ENCODE peak calls at places on chromosomes 13 and 19, in five cellular contexts. One of them, this sample, is unnamed.

GRCh38 chr13:86946734-86947133 is 724.4 kb upstream of the SLITRK5 start:
- DNase-seq in AG04449: no peak
- DNase-seq in esophagus squamous epithelium: no peak
- DNase-seq in astrocyte: no peak
- DNase-seq in A549: no peak
- DNase-seq in this sample: no peak

GRCh38 chr19:35509018-35509652 is 4.3 kb downstream of the DMKN start:
- DNase-seq in AG04449: no peak
- DNase-seq in esophagus squamous epithelium: no peak
- DNase-seq in astrocyte: no peak
- DNase-seq in A549: peak; percentile 53
- DNase-seq in this sample: no peak

GRCh38 chr13:51560336-51560735 is 23.9 kb upstream of the WDFY2 start:
- DNase-seq in AG04449: no peak
- DNase-seq in esophagus squamous epithelium: no peak
- DNase-seq in astrocyte: no peak
- DNase-seq in A549: no peak
- DNase-seq in this sample: no peak

GRCh38 chr13:87975035-87975434 is 303.9 kb downstream of the SLITRK5 start:
- DNase-seq in AG04449: no peak
- DNase-seq in esophagus squamous epithelium: no peak
- DNase-seq in astrocyte: no peak
- DNase-seq in A549: no peak
- DNase-seq in this sample: no peak

GRCh38 chr19:45195764-45196163 is 17.2 kb downstream of the BLOC1S3 start:
- DNase-seq in AG04449: no peak
- DNase-seq in esophagus squamous epithelium: no peak
- DNase-seq in astrocyte: no peak
- DNase-seq in A549: no peak
- DNase-seq in this sample: no peak

GRCh38 chr19:4059931-4060620 is 6.6 kb downstream of the ZBTB7A start:
- DNase-seq in AG04449: no peak
- DNase-seq in esophagus squamous epithelium: no peak
- DNase-seq in astrocyte: no peak
- DNase-seq in A549: no peak
- DNase-seq in this sample: peak; percentile 63

GRCh38 chr19:2488942-2489731 is 13.2 kb downstream of the GADD45B start:
- DNase-seq in AG04449: no peak
- DNase-seq in esophagus squamous epithelium: no peak
- DNase-seq in astrocyte: no peak
- DNase-seq in A549: peak; percentile 53
- DNase-seq in this sample: peak; percentile 50

GRCh38 chr19:57262044-57262443 is 18.2 kb upstream of the ZNF460 start:
- DNase-seq in AG04449: no peak
- DNase-seq in esophagus squamous epithelium: no peak
- DNase-seq in astrocyte: no peak
- DNase-seq in A549: no peak
- DNase-seq in this sample: no peak

GRCh38 chr19:16659464-16659831 is 496 bp downstream of the SMIM7 start:
- DNase-seq in AG04449: no peak
- DNase-seq in esophagus squamous epithelium: no peak
- DNase-seq in astrocyte: no peak
- DNase-seq in A549: no peak
- DNase-seq in this sample: no peak

GRCh38 chr13:52906122-52906903 is 57.9 kb upstream of the PCDH8 start:
- DNase-seq in AG04449: no peak
- DNase-seq in esophagus squamous epithelium: no peak
- DNase-seq in astrocyte: no peak
- DNase-seq in A549: no peak
- DNase-seq in this sample: no peak

GRCh38 chr19:37855098-37855497 is 51.3 kb downstream of the WDR87 start:
- DNase-seq in AG04449: no peak
- DNase-seq in esophagus squamous epithelium: no peak
- DNase-seq in astrocyte: peak; percentile 47
- DNase-seq in A549: no peak
- DNase-seq in this sample: peak; percentile 25

GRCh38 chr19:15869109-15869555 is 28.7 kb downstream of the CYP4F2 start:
- DNase-seq in AG04449: no peak
- DNase-seq in esophagus squamous epithelium: no peak
- DNase-seq in astrocyte: no peak
- DNase-seq in A549: peak; percentile 56
- DNase-seq in this sample: peak; percentile 23

GRCh38 chr13:100398360-100398759 is 190.2 kb downstream of the GGACT start:
- DNase-seq in AG04449: no peak
- DNase-seq in esophagus squamous epithelium: no peak
- DNase-seq in astrocyte: no peak
- DNase-seq in A549: no peak
- DNase-seq in this sample: no peak

GRCh38 chr13:41456768-41457588 is at the start of gene RGCC:
- DNase-seq in AG04449: no peak
- DNase-seq in esophagus squamous epithelium: peak; percentile 24
- DNase-seq in astrocyte: peak; percentile 50
- DNase-seq in A549: peak; percentile 40
- DNase-seq in this sample: peak; percentile 67

GRCh38 chr19:46745521-46746280 is at the start of gene FKRP:
- DNase-seq in AG04449: no peak
- DNase-seq in esophagus squamous epithelium: no peak
- DNase-seq in astrocyte: no peak
- DNase-seq in A549: no peak
- DNase-seq in this sample: no peak

GRCh38 chr19:45913874-45914830 is at the start of gene NANOS2:
- DNase-seq in AG04449: no peak
- DNase-seq in esophagus squamous epithelium: no peak
- DNase-seq in astrocyte: no peak
- DNase-seq in A549: peak; percentile 64
- DNase-seq in this sample: peak; percentile 21

GRCh38 chr13:113162783-113163685 is 4.6 kb downstream of the PROZ start:
- DNase-seq in AG04449: no peak
- DNase-seq in esophagus squamous epithelium: no peak
- DNase-seq in astrocyte: no peak
- DNase-seq in A549: no peak
- DNase-seq in this sample: no peak

GRCh38 chr13:110698689-110699088 is 7.2 kb downstream of the CARS2 start:
- DNase-seq in AG04449: no peak
- DNase-seq in esophagus squamous epithelium: no peak
- DNase-seq in astrocyte: no peak
- DNase-seq in A549: no peak
- DNase-seq in this sample: no peak

GRCh38 chr13:91647361-91647970 is 249.0 kb downstream of the GPC5 start:
- DNase-seq in AG04449: no peak
- DNase-seq in esophagus squamous epithelium: no peak
- DNase-seq in astrocyte: peak; percentile 36
- DNase-seq in A549: peak; percentile 27
- DNase-seq in this sample: peak; percentile 59

GRCh38 chr13:30105381-30105780 is 202.0 kb downstream of the KATNAL1 start:
- DNase-seq in AG04449: no peak
- DNase-seq in esophagus squamous epithelium: no peak
- DNase-seq in astrocyte: no peak
- DNase-seq in A549: no peak
- DNase-seq in this sample: no peak

GRCh38 chr19:35904312-35905068 is 2.2 kb downstream of the HCST start:
- DNase-seq in AG04449: no peak
- DNase-seq in esophagus squamous epithelium: no peak
- DNase-seq in astrocyte: no peak
- DNase-seq in A549: no peak
- DNase-seq in this sample: no peak

GRCh38 chr13:36736119-36736726 is 62.4 kb downstream of the SERTM1 start:
- DNase-seq in AG04449: peak; percentile 14
- DNase-seq in esophagus squamous epithelium: no peak
- DNase-seq in astrocyte: peak; percentile 37
- DNase-seq in A549: peak; percentile 50
- DNase-seq in this sample: peak; percentile 81

GRCh38 chr13:31962661-31963345 is 68.8 kb upstream of the FRY start:
- DNase-seq in AG04449: no peak
- DNase-seq in esophagus squamous epithelium: no peak
- DNase-seq in astrocyte: peak; percentile 38
- DNase-seq in A549: no peak
- DNase-seq in this sample: peak; percentile 26

GRCh38 chr19:8571006-8571411 is 6.2 kb downstream of the MYO1F start:
- DNase-seq in AG04449: no peak
- DNase-seq in esophagus squamous epithelium: no peak
- DNase-seq in astrocyte: peak; percentile 31
- DNase-seq in A549: peak; percentile 69
- DNase-seq in this sample: peak; percentile 72

GRCh38 chr19:3725640-3726310 is 17.6 kb downstream of the TJP3 start:
- DNase-seq in AG04449: no peak
- DNase-seq in esophagus squamous epithelium: no peak
- DNase-seq in astrocyte: no peak
- DNase-seq in A549: no peak
- DNase-seq in this sample: no peak

GRCh38 chr13:47100214-47100853 is 203.5 kb upstream of the HTR2A start:
- DNase-seq in AG04449: no peak
- DNase-seq in esophagus squamous epithelium: no peak
- DNase-seq in astrocyte: no peak
- DNase-seq in A549: no peak
- DNase-seq in this sample: no peak

GRCh38 chr13:29487466-29488454 is 107.7 kb downstream of the SLC7A1 start:
- DNase-seq in AG04449: no peak
- DNase-seq in esophagus squamous epithelium: no peak
- DNase-seq in astrocyte: no peak
- DNase-seq in A549: no peak
- DNase-seq in this sample: no peak

GRCh38 chr19:45528149-45528743 is 21.0 kb downstream of the VASP start:
- DNase-seq in AG04449: no peak
- DNase-seq in esophagus squamous epithelium: no peak
- DNase-seq in astrocyte: peak; percentile 69
- DNase-seq in A549: peak; percentile 66
- DNase-seq in this sample: no peak

GRCh38 chr19:45161715-45162463 is 1.1 kb upstream of the NKPD1 start:
- DNase-seq in AG04449: no peak
- DNase-seq in esophagus squamous epithelium: no peak
- DNase-seq in astrocyte: no peak
- DNase-seq in A549: no peak
- DNase-seq in this sample: peak; percentile 32

GRCh38 chr19:19900124-19900523 is 622 bp upstream of the ZNF93 start:
- DNase-seq in AG04449: peak; percentile 16
- DNase-seq in esophagus squamous epithelium: no peak
- DNase-seq in astrocyte: peak; percentile 88
- DNase-seq in A549: no peak
- DNase-seq in this sample: peak; percentile 78

GRCh38 chr19:41792513-41793413 is 3.6 kb upstream of the CEACAM3 start:
- DNase-seq in AG04449: no peak
- DNase-seq in esophagus squamous epithelium: no peak
- DNase-seq in astrocyte: peak; percentile 60
- DNase-seq in A549: peak; percentile 81
- DNase-seq in this sample: peak; percentile 64

GRCh38 chr19:40528533-40529092 is 48.1 kb upstream of the SHKBP1 start:
- DNase-seq in AG04449: no peak
- DNase-seq in esophagus squamous epithelium: no peak
- DNase-seq in astrocyte: no peak
- DNase-seq in A549: no peak
- DNase-seq in this sample: no peak
- H3K4me3 ChIP-seq in AG04449: no peak overlapping the region
- H3K4me3 ChIP-seq in esophagus squamous epithelium: no peak overlapping the region
- H3K4me3 ChIP-seq in astrocyte: no peak overlapping the region
- H3K4me3 ChIP-seq in A549: no peak overlapping the region
- H3K4me3 ChIP-seq in this sample: no peak overlapping the region

GRCh38 chr19:23686622-23687423 is at the start of gene ZNF675:
- DNase-seq in AG04449: peak; percentile 47
- DNase-seq in esophagus squamous epithelium: peak; percentile 75
- DNase-seq in astrocyte: peak; percentile 86
- DNase-seq in A549: peak; percentile 97
- DNase-seq in this sample: peak; percentile 93
- TF ChIP-seq CTCF in AG04449: peak; percentile 5
- TF ChIP-seq CTCF in esophagus squamous epithelium: no peak
- TF ChIP-seq CTCF in astrocyte: no peak
- TF ChIP-seq CTCF in A549: no peak
- TF ChIP-seq CTCF in this sample: peak; percentile 15

DNA sequence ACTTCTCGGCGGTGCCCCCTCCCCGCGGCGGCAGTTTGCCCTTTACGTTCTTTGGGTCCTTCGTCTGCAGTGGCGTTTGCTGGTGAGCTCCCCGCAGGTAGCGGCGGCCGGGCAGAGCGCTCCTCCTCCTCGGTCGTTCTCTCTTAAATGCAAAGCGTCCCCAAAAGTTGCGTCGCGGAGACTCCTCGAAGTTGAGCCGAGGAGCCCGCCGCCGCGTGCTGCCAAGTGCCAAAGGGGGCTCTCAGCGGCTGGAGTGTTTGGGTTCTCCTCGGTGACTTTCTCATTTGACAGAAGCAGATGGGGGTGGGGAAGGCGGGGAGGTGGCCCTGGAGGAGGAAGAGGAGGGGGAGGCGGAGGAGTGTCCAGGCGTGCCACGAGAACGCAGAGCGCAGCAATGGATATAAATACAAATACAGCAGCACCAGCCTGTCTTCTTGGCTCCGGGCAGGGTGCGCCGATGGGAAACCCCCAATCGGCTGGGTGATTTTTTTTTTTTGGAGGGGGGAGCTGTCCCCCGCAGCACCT is at the start of gene SOX21:
- DNase-seq in AG04449: no peak
- DNase-seq in esophagus squamous epithelium: no peak
- DNase-seq in astrocyte: no peak
- DNase-seq in A549: peak; percentile 48
- DNase-seq in this sample: no peak
- H3K4me3 ChIP-seq in AG04449: no peak within 1 kb of the TSS
- H3K4me3 ChIP-seq in esophagus squamous epithelium: peak within 1 kb of the TSS; percentile 75
- H3K4me3 ChIP-seq in astrocyte: peak within 1 kb of the TSS; percentile 43
- H3K4me3 ChIP-seq in A549: peak within 1 kb of the TSS; percentile 55
- H3K4me3 ChIP-seq in this sample: no peak within 1 kb of the TSS

GRCh38 chr13:37929308-37929707 is 59.7 kb upstream of the TRPC4 start:
- DNase-seq in AG04449: no peak
- DNase-seq in esophagus squamous epithelium: no peak
- DNase-seq in astrocyte: no peak
- DNase-seq in A549: no peak
- DNase-seq in this sample: no peak
- TF ChIP-seq CTCF in AG04449: no peak
- TF ChIP-seq CTCF in esophagus squamous epithelium: no peak
- TF ChIP-seq CTCF in astrocyte: no peak
- TF ChIP-seq CTCF in A549: no peak
- TF ChIP-seq CTCF in this sample: no peak

DNA sequence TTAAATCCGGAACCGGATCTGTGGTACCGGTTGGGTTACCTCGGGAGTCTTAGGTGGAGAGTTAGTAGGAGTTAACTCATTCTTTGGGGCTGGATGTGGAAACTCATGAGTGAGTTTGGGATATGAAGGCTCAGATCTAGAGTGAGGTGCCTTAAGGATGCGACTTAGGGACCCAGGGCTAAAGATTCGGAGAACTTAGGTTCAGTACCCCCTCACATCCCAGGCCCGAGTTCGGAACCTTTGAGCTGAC is 317 bp downstream of the ACTMAP start:
- DNase-seq in AG04449: no peak
- DNase-seq in esophagus squamous epithelium: no peak
- DNase-seq in astrocyte: no peak
- DNase-seq in A549: no peak
- DNase-seq in this sample: no peak
- H3K4me3 ChIP-seq in AG04449: peak overlapping the region; percentile 86
- H3K4me3 ChIP-seq in esophagus squamous epithelium: peak overlapping the region; percentile 55
- H3K4me3 ChIP-seq in astrocyte: peak overlapping the region; percentile 70
- H3K4me3 ChIP-seq in A549: peak overlapping the region; percentile 63
- H3K4me3 ChIP-seq in this sample: peak overlapping the region; percentile 65

GRCh38 chr13:70714993-70715392 is 606.7 kb upstream of the KLHL1 start:
- DNase-seq in AG04449: no peak
- DNase-seq in esophagus squamous epithelium: no peak
- DNase-seq in astrocyte: no peak
- DNase-seq in A549: no peak
- DNase-seq in this sample: no peak
- TF ChIP-seq CTCF in AG04449: no peak
- TF ChIP-seq CTCF in esophagus squamous epithelium: no peak
- TF ChIP-seq CTCF in astrocyte: peak; percentile 13
- TF ChIP-seq CTCF in A549: no peak
- TF ChIP-seq CTCF in this sample: no peak

This sample was measured in cardiac fibroblast.